ENCODE peak calls at places on chromosomes 5 and 9, in six cellular contexts. One of them, this sample, is unnamed.

GRCh38 chr9:2496160-2496559 is 125.4 kb upstream of the VLDLR start:
- DNase-seq in neural progenitor cell: no peak
- DNase-seq in lung: no peak
- DNase-seq in WERI-Rb-1: no peak
- DNase-seq in upper lobe of right lung: no peak
- DNase-seq in kidney: no peak
- DNase-seq in this sample: no peak

GRCh38 chr9:126440938-126441337 is 114.3 kb downstream of the MVB12B start:
- DNase-seq in WERI-Rb-1: no peak
- DNase-seq in lung: no peak
- DNase-seq in kidney: no peak
- DNase-seq in upper lobe of right lung: no peak
- DNase-seq in neural progenitor cell: peak; percentile 71
- DNase-seq in this sample: peak; percentile 28

GRCh38 chr5:151622367-151623097 is 31.4 kb upstream of the FAT2 start:
- DNase-seq in neural progenitor cell: no peak
- DNase-seq in kidney: no peak
- DNase-seq in lung: no peak
- DNase-seq in WERI-Rb-1: no peak
- DNase-seq in upper lobe of right lung: no peak
- DNase-seq in this sample: no peak

GRCh38 chr9:123007269-123007668 is 26.2 kb upstream of the GPR21 start:
- DNase-seq in kidney: no peak
- DNase-seq in WERI-Rb-1: no peak
- DNase-seq in neural progenitor cell: no peak
- DNase-seq in lung: no peak
- DNase-seq in upper lobe of right lung: no peak
- DNase-seq in this sample: no peak

GRCh38 chr5:139708877-139709586 is 60.9 kb downstream of the CXXC5 start:
- DNase-seq in WERI-Rb-1: peak; percentile 96
- DNase-seq in neural progenitor cell: peak; percentile 84
- DNase-seq in lung: peak; percentile 50
- DNase-seq in kidney: peak; percentile 91
- DNase-seq in upper lobe of right lung: peak; percentile 71
- DNase-seq in this sample: peak; percentile 82

GRCh38 chr5:139462582-139463276 is at the start of gene ECSCR:
- DNase-seq in neural progenitor cell: no peak
- DNase-seq in lung: no peak
- DNase-seq in upper lobe of right lung: no peak
- DNase-seq in kidney: no peak
- DNase-seq in WERI-Rb-1: no peak
- DNase-seq in this sample: no peak

GRCh38 chr5:107526263-107526937 is 144.3 kb downstream of the EFNA5 start:
- DNase-seq in kidney: no peak
- DNase-seq in neural progenitor cell: no peak
- DNase-seq in upper lobe of right lung: no peak
- DNase-seq in lung: no peak
- DNase-seq in WERI-Rb-1: no peak
- DNase-seq in this sample: no peak

GRCh38 chr9:68522954-68523353 is 17.7 kb downstream of the TMEM252 start:
- DNase-seq in kidney: no peak
- DNase-seq in WERI-Rb-1: no peak
- DNase-seq in upper lobe of right lung: no peak
- DNase-seq in lung: no peak
- DNase-seq in neural progenitor cell: no peak
- DNase-seq in this sample: no peak

GRCh38 chr5:93677344-93678021 is 63.9 kb downstream of the POU5F2 start:
- DNase-seq in WERI-Rb-1: peak; percentile 77
- DNase-seq in kidney: peak; percentile 87
- DNase-seq in neural progenitor cell: peak; percentile 88
- DNase-seq in lung: peak; percentile 31
- DNase-seq in upper lobe of right lung: no peak
- DNase-seq in this sample: no peak

GRCh38 chr9:134593286-134593685 is 48.3 kb upstream of the COL5A1 start:
- DNase-seq in lung: no peak
- DNase-seq in upper lobe of right lung: no peak
- DNase-seq in kidney: no peak
- DNase-seq in WERI-Rb-1: no peak
- DNase-seq in neural progenitor cell: no peak
- DNase-seq in this sample: no peak

GRCh38 chr5:176778921-176779465 is 31.4 kb upstream of the UNC5A start:
- DNase-seq in lung: no peak
- DNase-seq in neural progenitor cell: no peak
- DNase-seq in kidney: no peak
- DNase-seq in WERI-Rb-1: no peak
- DNase-seq in upper lobe of right lung: peak; percentile 23
- DNase-seq in this sample: peak; percentile 8
- TF ChIP-seq CTCF in lung: no peak
- TF ChIP-seq CTCF in neural progenitor cell: no peak
- TF ChIP-seq CTCF in kidney: no peak
- TF ChIP-seq CTCF in WERI-Rb-1: no peak
- TF ChIP-seq CTCF in upper lobe of right lung: no peak
- TF ChIP-seq CTCF in this sample: no peak

DNA sequence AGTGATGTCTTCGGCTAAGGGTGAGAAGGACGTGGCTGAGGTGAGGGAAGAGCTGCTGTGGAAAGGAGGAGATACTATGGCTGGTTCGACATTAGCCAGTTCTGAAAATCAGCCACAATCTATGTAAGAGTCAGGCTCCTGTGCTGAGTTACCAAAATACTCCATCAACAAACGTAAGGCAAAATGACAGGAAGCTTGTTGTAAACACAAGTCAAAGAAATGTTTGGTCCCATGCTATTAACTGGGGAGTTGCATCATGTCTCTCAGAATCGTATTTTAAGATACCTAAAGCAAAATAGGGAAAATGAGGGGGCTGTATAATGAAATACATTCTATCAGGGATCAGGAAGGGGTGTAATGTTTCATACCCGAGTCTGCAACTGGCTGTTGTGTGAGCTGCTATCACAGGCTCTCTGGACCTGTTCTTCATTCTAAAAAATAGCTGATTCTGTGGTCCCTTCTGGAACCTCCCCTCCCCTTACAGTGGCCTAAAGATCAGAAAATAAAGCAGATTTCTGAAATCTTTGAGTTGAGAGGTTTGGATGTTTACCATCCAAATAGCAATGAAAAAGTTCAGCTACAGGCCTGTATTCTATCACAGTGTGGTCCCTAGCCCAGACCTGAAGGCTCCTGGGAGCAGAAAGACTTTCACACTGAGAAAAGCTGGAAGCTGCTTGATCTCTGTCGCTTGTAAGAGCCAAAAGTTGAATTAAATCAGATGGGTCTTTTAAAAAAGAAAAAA is 97.9 kb upstream of the SMC5 start:
- DNase-seq in lung: no peak
- DNase-seq in kidney: no peak
- DNase-seq in upper lobe of right lung: no peak
- DNase-seq in neural progenitor cell: no peak
- DNase-seq in WERI-Rb-1: no peak
- DNase-seq in this sample: no peak
- H3K27ac ChIP-seq in lung: peak overlapping the region; percentile 21
- H3K27ac ChIP-seq in kidney: no peak overlapping the region
- H3K27ac ChIP-seq in upper lobe of right lung: no peak overlapping the region
- H3K27ac ChIP-seq in neural progenitor cell: peak overlapping the region; percentile 33
- H3K27ac ChIP-seq in WERI-Rb-1: no peak overlapping the region
- H3K27ac ChIP-seq in this sample: peak overlapping the region; percentile 43

GRCh38 chr5:35213608-35214007 is 16.7 kb downstream of the PRLR start:
- DNase-seq in kidney: no peak
- DNase-seq in WERI-Rb-1: no peak
- DNase-seq in upper lobe of right lung: no peak
- DNase-seq in neural progenitor cell: no peak
- DNase-seq in lung: no peak
- DNase-seq in this sample: no peak

GRCh38 chr5:35214051-35214450 is 16.2 kb downstream of the PRLR start:
- DNase-seq in WERI-Rb-1: no peak
- DNase-seq in upper lobe of right lung: no peak
- DNase-seq in neural progenitor cell: no peak
- DNase-seq in kidney: no peak
- DNase-seq in lung: no peak
- DNase-seq in this sample: no peak

GRCh38 chr5:35223777-35224395 is 6.4 kb downstream of the PRLR start:
- DNase-seq in WERI-Rb-1: no peak
- DNase-seq in lung: no peak
- DNase-seq in neural progenitor cell: no peak
- DNase-seq in upper lobe of right lung: no peak
- DNase-seq in kidney: no peak
- DNase-seq in this sample: no peak

GRCh38 chr5:35220967-35221366 is 9.3 kb downstream of the PRLR start:
- DNase-seq in lung: no peak
- DNase-seq in neural progenitor cell: no peak
- DNase-seq in WERI-Rb-1: no peak
- DNase-seq in upper lobe of right lung: no peak
- DNase-seq in kidney: no peak
- DNase-seq in this sample: no peak

GRCh38 chr5:35218981-35219380 is 11.3 kb downstream of the PRLR start:
- DNase-seq in WERI-Rb-1: no peak
- DNase-seq in kidney: no peak
- DNase-seq in upper lobe of right lung: no peak
- DNase-seq in neural progenitor cell: no peak
- DNase-seq in lung: no peak
- DNase-seq in this sample: no peak
- TF ChIP-seq CTCF in WERI-Rb-1: no peak
- TF ChIP-seq CTCF in kidney: no peak
- TF ChIP-seq CTCF in upper lobe of right lung: no peak
- TF ChIP-seq CTCF in neural progenitor cell: peak; percentile 22
- TF ChIP-seq CTCF in lung: no peak
- TF ChIP-seq CTCF in this sample: no peak

GRCh38 chr5:81519217-81519905 is 125.4 kb upstream of the ACOT12 start:
- DNase-seq in WERI-Rb-1: no peak
- DNase-seq in neural progenitor cell: no peak
- DNase-seq in upper lobe of right lung: no peak
- DNase-seq in lung: no peak
- DNase-seq in kidney: no peak
- DNase-seq in this sample: no peak
- H3K27ac ChIP-seq in WERI-Rb-1: no peak overlapping the region
- H3K27ac ChIP-seq in neural progenitor cell: no peak overlapping the region
- H3K27ac ChIP-seq in upper lobe of right lung: no peak overlapping the region
- H3K27ac ChIP-seq in lung: no peak overlapping the region
- H3K27ac ChIP-seq in kidney: no peak overlapping the region
- H3K27ac ChIP-seq in this sample: no peak overlapping the region

GRCh38 chr5:150131978-150132694 is 23.5 kb downstream of the PDGFRB start:
- DNase-seq in neural progenitor cell: no peak
- DNase-seq in WERI-Rb-1: no peak
- DNase-seq in lung: no peak
- DNase-seq in upper lobe of right lung: no peak
- DNase-seq in kidney: peak; percentile 37
- DNase-seq in this sample: no peak

GRCh38 chr5:150135557-150135956 is 20.1 kb downstream of the PDGFRB start:
- DNase-seq in neural progenitor cell: no peak
- DNase-seq in lung: no peak
- DNase-seq in kidney: no peak
- DNase-seq in upper lobe of right lung: no peak
- DNase-seq in WERI-Rb-1: no peak
- DNase-seq in this sample: no peak

GRCh38 chr5:150132740-150133139 is 22.9 kb downstream of the PDGFRB start:
- DNase-seq in lung: no peak
- DNase-seq in neural progenitor cell: no peak
- DNase-seq in upper lobe of right lung: no peak
- DNase-seq in kidney: peak; percentile 69
- DNase-seq in WERI-Rb-1: no peak
- DNase-seq in this sample: no peak

GRCh38 chr5:150134198-150134588 is 21.5 kb downstream of the PDGFRB start:
- DNase-seq in WERI-Rb-1: peak; percentile 60
- DNase-seq in upper lobe of right lung: no peak
- DNase-seq in neural progenitor cell: peak; percentile 51
- DNase-seq in kidney: peak; percentile 10
- DNase-seq in lung: no peak
- DNase-seq in this sample: no peak

DNA sequence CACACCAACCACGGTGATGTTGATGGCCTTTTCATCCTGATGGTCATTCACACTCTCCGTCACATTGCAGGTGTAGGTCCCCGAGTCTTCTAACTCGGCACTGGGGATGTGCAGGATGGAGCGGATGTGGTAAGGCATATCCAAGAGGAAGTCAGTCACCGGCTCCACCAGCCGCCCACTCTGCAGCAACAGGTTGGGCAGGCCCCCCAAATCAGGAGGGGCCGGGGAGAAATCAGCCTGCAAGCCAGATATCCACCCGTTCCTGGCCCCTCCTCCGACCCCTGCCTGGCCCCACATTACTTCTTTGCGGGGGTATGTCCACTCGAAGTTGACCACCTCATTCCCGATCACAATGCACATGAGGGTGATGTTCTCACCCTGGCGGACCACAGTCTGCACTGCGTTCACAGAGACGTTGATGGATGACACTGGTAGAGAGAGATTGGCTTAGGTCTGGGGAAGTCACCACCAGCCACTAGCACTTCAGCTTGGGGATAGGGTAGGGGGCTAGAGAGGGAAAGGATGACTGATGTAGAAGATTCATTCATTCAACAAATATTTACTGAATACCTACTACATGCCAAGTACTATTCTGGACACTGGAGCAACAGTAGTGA is 22.0 kb downstream of the PDGFRB start:
- DNase-seq in WERI-Rb-1: no peak
- DNase-seq in upper lobe of right lung: no peak
- DNase-seq in lung: no peak
- DNase-seq in kidney: peak; percentile 62
- DNase-seq in neural progenitor cell: no peak
- DNase-seq in this sample: no peak
- TF ChIP-seq CTCF in WERI-Rb-1: no peak
- TF ChIP-seq CTCF in upper lobe of right lung: no peak
- TF ChIP-seq CTCF in lung: no peak
- TF ChIP-seq CTCF in kidney: no peak
- TF ChIP-seq CTCF in neural progenitor cell: no peak
- TF ChIP-seq CTCF in this sample: no peak

GRCh38 chr9:107737987-107738743 is 248.6 kb upstream of the KLF4 start:
- DNase-seq in neural progenitor cell: no peak
- DNase-seq in upper lobe of right lung: peak; percentile 71
- DNase-seq in kidney: peak; percentile 93
- DNase-seq in lung: no peak
- DNase-seq in WERI-Rb-1: no peak
- DNase-seq in this sample: peak; percentile 87
- H3K27ac ChIP-seq in neural progenitor cell: no peak overlapping the region
- H3K27ac ChIP-seq in upper lobe of right lung: peak overlapping the region; percentile 72
- H3K27ac ChIP-seq in kidney: peak overlapping the region; percentile 44
- H3K27ac ChIP-seq in lung: no peak overlapping the region
- H3K27ac ChIP-seq in WERI-Rb-1: no peak overlapping the region
- H3K27ac ChIP-seq in this sample: peak overlapping the region; percentile 47

GRCh38 chr5:59554501-59554900 is 339.0 kb downstream of the PDE4D start:
- DNase-seq in upper lobe of right lung: no peak
- DNase-seq in neural progenitor cell: no peak
- DNase-seq in lung: no peak
- DNase-seq in kidney: no peak
- DNase-seq in WERI-Rb-1: no peak
- DNase-seq in this sample: no peak
- TF ChIP-seq CTCF in upper lobe of right lung: no peak
- TF ChIP-seq CTCF in neural progenitor cell: no peak
- TF ChIP-seq CTCF in lung: no peak
- TF ChIP-seq CTCF in kidney: no peak
- TF ChIP-seq CTCF in WERI-Rb-1: no peak
- TF ChIP-seq CTCF in this sample: no peak

This sample was measured in sigmoid colon.